ENCODE peak calls at places on chromosome 12, in four cellular contexts. W is GM06990, I is HFF-Myc, O is uterus. V is an unnamed sample.
A peak's percentile ranks its signal among the peaks of the same experiment; 100 is the strongest.

GRCh38 chr12:83190631-83191390 is 504.1 kb downstream of the TMTC2 start:
- DNase-seq in I (no peak), W (no peak), O (peak; percentile 15), V (no peak)

GRCh38 chr12:115337693-115338543 is 653.9 kb upstream of the TBX3 start:
- DNase-seq in W (no peak), O (peak; percentile 68), I (peak; percentile 87), V (peak; percentile 53)

GRCh38 chr12:9926876-9927275 is 5.3 kb downstream of the CLEC2A start:
- DNase-seq in I (no peak), O (no peak), W (no peak), V (no peak)

GRCh38 chr12:121769831-121770301 is 23.6 kb downstream of the RHOF start:
- DNase-seq in I (no peak), W (no peak), O (no peak), V (no peak)

GRCh38 chr12:54017027-54017788 is 8.4 kb downstream of the HOXC8 start:
- DNase-seq in W (no peak), I (no peak), O (no peak), V (no peak)

GRCh38 chr12:52528641-52529143 is 8.5 kb upstream of the KRT5 start:
- DNase-seq in I (no peak), O (no peak), W (no peak), V (no peak)

GRCh38 chr12:90543841-90544240 is 411.1 kb downstream of the CCER1 start:
- DNase-seq in O (no peak), I (no peak), W (no peak), V (no peak)

GRCh38 chr12:46677749-46678148 is 148.0 kb downstream of the SLC38A4 start:
- DNase-seq in I (no peak), W (no peak), O (no peak), V (no peak)

GRCh38 chr12:14272954-14273910 is 92.2 kb upstream of the ATF7IP start:
- DNase-seq in I (no peak), W (peak; percentile 48), O (no peak), V (no peak)

GRCh38 chr12:13592063-13592942 is 389.1 kb downstream of the GRIN2B start:
- DNase-seq in I (no peak), O (no peak), W (peak; percentile 18), V (no peak)

GRCh38 chr12:103769240-103769945 is 71.6 kb downstream of the NT5DC3 start:
- DNase-seq in I (no peak), O (no peak), W (no peak), V (no peak)

GRCh38 chr12:130701402-130701744 is 14.7 kb downstream of the RIMBP2 start:
- DNase-seq in O (no peak), W (no peak), I (no peak), V (no peak)

GRCh38 chr12:90695415-90695814 is 259.6 kb downstream of the CCER1 start:
- DNase-seq in O (no peak), W (no peak), I (no peak), V (no peak)

GRCh38 chr12:97572220-97572619 is 109.6 kb downstream of the RMST start:
- DNase-seq in O (no peak), I (no peak), W (no peak), V (no peak)

GRCh38 chr12:6336859-6337744 is 4.8 kb downstream of the TNFRSF1A start:
- DNase-seq in W (peak; percentile 59), I (no peak), O (peak; percentile 39), V (no peak)

GRCh38 chr12:6338955-6339761 is 2.7 kb downstream of the TNFRSF1A start:
- DNase-seq in W (no peak), O (no peak), I (no peak), V (no peak)

GRCh38 chr12:6336079-6336858 is 5.6 kb downstream of the TNFRSF1A start:
- DNase-seq in O (peak; percentile 96), W (no peak), I (peak; percentile 99), V (peak; percentile 97)

GRCh38 chr12:6335451-6336078 is 6.3 kb downstream of the TNFRSF1A start:
- DNase-seq in W (peak; percentile 73), I (peak; percentile 72), O (peak; percentile 76), V (no peak)

DNA sequence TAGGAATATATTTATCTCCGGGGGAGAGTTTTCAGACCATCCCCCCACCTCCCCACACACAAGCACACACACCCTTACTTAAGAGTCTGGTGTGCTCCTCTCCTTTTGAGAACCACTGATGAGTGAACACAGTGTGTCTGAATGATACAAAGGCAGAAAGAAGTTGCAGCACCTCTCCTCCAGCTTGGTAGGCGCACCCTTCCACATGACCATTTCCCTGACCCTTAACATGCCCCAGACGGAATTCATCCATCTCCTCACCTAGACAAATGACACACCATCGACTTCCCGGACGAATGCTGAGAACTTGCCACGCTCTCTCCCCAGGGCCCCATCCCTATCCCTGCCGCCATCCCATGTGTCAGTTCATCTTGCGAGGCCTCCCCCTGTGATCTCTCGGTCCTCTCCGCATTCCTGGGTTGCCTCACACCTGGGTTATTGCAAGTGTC is 3.9 kb downstream of the TNFRSF1A start:
- DNase-seq in I (no peak), W (no peak), O (peak; percentile 42), V (no peak)
- H3K4me3 ChIP-seq in I (peak overlapping the region; percentile 78), W (no peak overlapping the region), O (no peak overlapping the region), V (peak overlapping the region; percentile 95)

GRCh38 chr12:1500095-1500801 is 94.1 kb downstream of the FBXL14 start:
- DNase-seq in W (no peak), I (no peak), O (no peak), V (no peak)
- TF ChIP-seq CTCF in W (no peak), I (no peak), O (no peak), V (no peak)

DNA sequence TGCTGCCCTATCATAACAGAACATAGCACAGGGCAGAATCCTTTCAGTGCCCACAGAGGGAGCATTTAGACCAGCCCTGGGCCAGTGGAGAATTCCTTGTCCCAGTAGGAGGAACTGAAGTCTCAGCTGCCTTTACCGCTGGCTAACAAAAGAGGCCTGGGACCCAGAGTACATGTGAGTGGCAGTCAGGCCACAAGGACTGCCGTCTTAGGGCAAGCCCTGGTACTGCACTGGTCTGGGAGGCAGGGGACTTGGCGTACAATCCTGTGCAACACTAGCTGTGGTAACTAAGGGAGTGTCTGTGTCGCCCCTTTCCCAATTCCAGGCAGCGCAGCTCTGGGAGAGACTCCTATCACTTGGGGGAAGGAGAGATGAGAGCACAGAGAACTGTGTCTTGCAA is 17.0 kb upstream of the CSRP2 start:
- DNase-seq in O (no peak), W (no peak), I (no peak), V (no peak)
- H3K4me3 ChIP-seq in O (no peak overlapping the region), W (no peak overlapping the region), I (no peak overlapping the region), V (no peak overlapping the region)

GRCh38 chr12:56571131-56571530 is 49.5 kb downstream of the RBMS2 start:
- DNase-seq in W (no peak), O (no peak), I (no peak), V (no peak)

GRCh38 chr12:56565510-56566101 is 44.0 kb downstream of the RBMS2 start:
- DNase-seq in W (no peak), O (peak; percentile 80), I (peak; percentile 67), V (peak; percentile 10)
- TF ChIP-seq CTCF in W (no peak), O (no peak), I (no peak), V (no peak)

GRCh38 chr12:118981285-118982201 is at the start of gene SRRM4:
- DNase-seq in O (no peak), I (no peak), W (no peak), V (no peak)

GRCh38 chr12:118980407-118981014 is 830 bp upstream of the SRRM4 start:
- DNase-seq in W (no peak), O (no peak), I (no peak), V (no peak)

GRCh38 chr12:118982308-118982707 is 967 bp downstream of the SRRM4 start:
- DNase-seq in W (no peak), O (no peak), I (no peak), V (no peak)

GRCh38 chr12:118983147-118983824 is 1.9 kb downstream of the SRRM4 start:
- DNase-seq in I (no peak), O (no peak), W (no peak), V (no peak)

DNA sequence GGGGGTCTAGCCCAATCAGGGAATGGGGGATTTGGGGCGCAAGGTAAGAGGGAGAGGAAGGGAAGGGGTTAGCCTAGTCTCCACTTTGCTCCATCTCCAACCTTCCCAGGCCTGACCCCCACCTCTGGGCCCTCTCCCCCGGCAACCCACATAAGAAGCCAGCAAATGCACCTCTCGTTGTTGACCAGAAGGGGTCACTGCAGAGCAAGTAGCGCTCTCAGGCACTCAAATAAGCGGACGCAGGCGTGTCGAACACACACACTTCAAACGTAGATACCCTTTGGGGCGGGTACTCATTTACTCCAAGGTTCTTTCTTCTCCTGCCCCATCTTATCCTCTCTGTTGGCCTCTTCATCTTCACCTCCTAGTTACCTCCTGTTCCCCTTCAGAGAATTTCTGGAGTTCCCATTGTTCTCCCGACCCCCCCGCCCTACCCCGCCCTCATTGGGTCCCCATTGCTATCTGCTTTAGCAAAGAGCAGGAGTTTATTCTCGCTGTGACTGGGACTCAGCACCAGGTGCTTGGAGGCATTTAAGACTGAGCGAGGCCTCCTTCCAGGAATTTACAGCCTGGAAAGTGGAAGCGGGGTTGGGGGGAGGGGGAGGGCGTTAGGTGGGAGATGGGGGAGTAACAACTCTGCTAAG is 1.5 kb upstream of the SRRM4 start:
- DNase-seq in W (no peak), O (no peak), I (peak; percentile 6), V (peak; percentile 2)
- H3K4me3 ChIP-seq in W (no peak overlapping the region), O (no peak overlapping the region), I (no peak overlapping the region), V (no peak overlapping the region)

GRCh38 chr12:111297703-111298426 is 71.0 kb downstream of the PHETA1 start:
- DNase-seq in O (no peak), W (no peak), I (no peak), V (no peak)
- TF ChIP-seq CTCF in O (no peak), W (no peak), I (peak; percentile 3), V (no peak)

DNA sequence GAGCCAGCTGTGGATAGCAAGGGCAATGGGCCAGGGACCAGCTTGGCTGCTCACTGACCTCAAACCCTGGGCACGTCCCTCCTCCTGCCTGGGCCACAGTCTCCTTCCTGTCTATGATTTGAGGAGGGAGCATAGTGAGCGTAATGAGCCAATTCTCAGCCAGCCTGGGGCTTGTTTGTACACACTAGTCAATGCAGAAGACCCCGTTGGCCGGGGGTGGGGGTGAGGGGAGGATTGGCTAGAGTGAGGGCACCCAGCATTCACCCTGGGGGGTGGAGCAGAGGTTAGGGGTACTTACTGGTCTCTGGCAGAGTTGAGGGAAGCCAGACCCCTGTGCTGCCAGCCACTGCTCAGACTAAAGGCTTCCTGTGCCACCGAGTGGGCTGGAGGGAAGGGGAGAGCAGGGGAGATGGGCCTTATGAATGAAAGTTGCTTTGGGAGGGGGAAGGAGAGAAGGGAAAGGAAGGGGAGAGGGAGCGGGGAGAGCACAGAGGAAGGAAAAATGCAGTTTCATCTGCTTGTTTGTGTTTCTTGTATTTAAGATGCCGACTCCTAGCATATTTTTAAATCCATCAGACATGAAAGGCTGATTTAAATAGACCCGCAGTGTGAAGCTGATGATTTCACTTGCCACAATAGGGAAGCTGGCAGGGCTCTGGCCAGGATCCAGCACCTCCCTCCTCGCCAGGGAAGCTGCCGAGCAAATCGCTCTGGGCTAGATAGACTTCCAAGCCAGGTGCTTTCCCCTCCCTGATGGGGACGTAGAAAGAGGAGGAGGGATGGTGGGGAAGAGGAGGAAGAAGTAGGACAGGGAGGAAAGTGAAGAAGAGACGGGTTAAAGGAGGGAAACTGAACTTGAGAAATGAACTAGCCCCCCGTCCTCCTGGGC is 114.0 kb downstream of the PRMT8 start:
- DNase-seq in O (no peak), W (no peak), I (no peak), V (peak; percentile 0)
- H3K4me3 ChIP-seq in O (no peak overlapping the region), W (no peak overlapping the region), I (no peak overlapping the region), V (no peak overlapping the region)

GRCh38 chr12:55132816-55133215 is 6.6 kb downstream of the OR9K2 start:
- DNase-seq in W (no peak), I (no peak), O (no peak), V (no peak)
- TF ChIP-seq CTCF in W (peak; percentile 2), I (no peak), O (no peak), V (peak; percentile 5)

GRCh38 chr12:55818886-55819285 is 1.0 kb downstream of the ORMDL2 start:
- DNase-seq in O (no peak), I (no peak), W (no peak), V (no peak)
- H3K4me3 ChIP-seq in O (no peak overlapping the region), I (peak overlapping the region; percentile 84), W (peak overlapping the region; percentile 80), V (peak overlapping the region; percentile 99)